ENCODE peak calls at places on chromosomes 4 and X, in ten cellular contexts. D is stimulated activated CD4-positive, alpha-beta T cell treated with anti-CD3 and anti-CD28 coated beads, Interleukin-1b, Interleukin-23, amount 100 ng/mL, for 48 hours; U is NCI-H187 treated with DMSO at 0.1 percent for 48 hours; Y is fibroblast of lung; E is left lobe of liver; H is GM23248; P is EL; L is epithelial cell of esophagus; G is HTR-8/SVneo; F is Calu3. W is an unnamed sample.

GRCh38 chr4:139279723-139280620 is at the start of gene MGARP:
- DNase-seq in Y (peak), U (no peak), D (no peak), G (peak), E (no peak), H (no peak), F (peak), P (peak), L (peak), W (no peak)

GRCh38 chr4:120454788-120455187 is 388.1 kb upstream of the MAD2L1 start:
- DNase-seq in H (no peak), L (no peak), E (no peak), Y (no peak), U (no peak), F (no peak), P (no peak), D (no peak), G (no peak), W (no peak)

GRCh38 chrX:110210417-110211139 is 107.3 kb downstream of the AMMECR1 start:
- DNase-seq in G (peak), D (no peak), F (no peak), U (no peak), L (peak), H (peak), Y (peak), P (peak), E (no peak), W (peak)

GRCh38 chr4:24001945-24002640 is 112.2 kb upstream of the PPARGC1A start:
- DNase-seq in G (no peak), E (no peak), L (peak), H (peak), U (no peak), D (no peak), P (peak), Y (no peak), F (no peak), W (no peak)

GRCh38 chr4:106329027-106329618 is 12.8 kb downstream of the AIMP1 start:
- DNase-seq in D (no peak), U (no peak), E (no peak), P (peak), G (peak), H (peak), F (no peak), L (peak), Y (peak), W (peak)

GRCh38 chr4:180081072-180081471 is 2162.1 kb upstream of the TENM3 start:
- DNase-seq in D (no peak), H (no peak), Y (no peak), U (no peak), P (no peak), L (no peak), G (no peak), E (no peak), F (no peak), W (no peak)

GRCh38 chrX:50941638-50942037 is 31.1 kb downstream of the BMP15 start:
- DNase-seq in L (peak), U (no peak), F (peak), Y (no peak), E (no peak), D (no peak), H (peak), P (no peak), G (no peak), W (no peak)

GRCh38 chr4:114921790-114922581 is 191.4 kb downstream of the NDST4 start:
- DNase-seq in H (no peak), U (peak), G (no peak), L (no peak), D (no peak), E (no peak), F (no peak), Y (no peak), P (no peak), W (no peak)

GRCh38 chrX:112731793-112732192 is 52.1 kb upstream of the LHFPL1 start:
- DNase-seq in U (no peak), G (no peak), L (no peak), D (no peak), E (no peak), P (no peak), H (peak), F (no peak), Y (peak), W (peak)

GRCh38 chr4:139171878-139172691 is 4.9 kb downstream of the ELF2 start:
- DNase-seq in E (no peak), Y (peak), L (peak), U (no peak), F (no peak), D (peak), G (peak), P (peak), H (peak), W (peak)

GRCh38 chrX:11319689-11320302 is 26.6 kb downstream of the AMELX start:
- DNase-seq in L (no peak), P (no peak), Y (peak), U (no peak), G (no peak), E (no peak), H (peak), F (no peak), D (no peak), W (no peak)

GRCh38 chrX:40278340-40279090 is 180.8 kb upstream of the BCOR start:
- DNase-seq in L (no peak), E (no peak), G (no peak), U (no peak), H (no peak), F (no peak), Y (no peak), D (peak), P (no peak), W (peak)

GRCh38 chrX:47674776-47675175 is 15.8 kb upstream of the UXT start:
- DNase-seq in Y (no peak), G (no peak), P (no peak), F (no peak), L (no peak), H (peak), E (no peak), U (no peak), D (no peak), W (peak)

GRCh38 chrX:108312938-108313337 is 125.3 kb downstream of the COL4A6 start:
- DNase-seq in F (peak), E (peak), G (no peak), L (peak), U (no peak), Y (peak), D (no peak), H (peak), P (peak), W (peak)

GRCh38 chrX:11016728-11017127 is 94.4 kb upstream of the HCCS start:
- DNase-seq in G (no peak), Y (no peak), P (no peak), E (no peak), D (no peak), F (no peak), H (peak), L (no peak), U (no peak), W (no peak)